ENCODE peak calls at places on chromosomes 7 and 10, in six cellular contexts. One of them, this sample, is unnamed.

GRCh38 chr7:34128762-34129161 is 223.4 kb downstream of the BMPER start:
- DNase-seq in NCI-H2171 treated with DMSO at 0.1 percent for 48 hours: peak
- DNase-seq in activated naive CD4-positive, alpha-beta T cell treated with Interleukin-2 at 50 U/mL for 16 hours: no peak
- DNase-seq in fibroblast of pulmonary artery: peak
- DNase-seq in HCT116: no peak
- DNase-seq in aorta: no peak
- DNase-seq in this sample: peak

GRCh38 chr10:125621052-125621451 is 61.9 kb downstream of the TEX36 start:
- DNase-seq in NCI-H2171 treated with DMSO at 0.1 percent for 48 hours: no peak
- DNase-seq in activated naive CD4-positive, alpha-beta T cell treated with Interleukin-2 at 50 U/mL for 16 hours: no peak
- DNase-seq in fibroblast of pulmonary artery: no peak
- DNase-seq in HCT116: no peak
- DNase-seq in aorta: no peak
- DNase-seq in this sample: no peak

GRCh38 chr10:67665491-67665890 is 30.5 kb downstream of the CTNNA3 start:
- DNase-seq in NCI-H2171 treated with DMSO at 0.1 percent for 48 hours: no peak
- DNase-seq in activated naive CD4-positive, alpha-beta T cell treated with Interleukin-2 at 50 U/mL for 16 hours: no peak
- DNase-seq in fibroblast of pulmonary artery: no peak
- DNase-seq in HCT116: peak
- DNase-seq in aorta: no peak
- DNase-seq in this sample: no peak

GRCh38 chr10:88913803-88914202 is 33.8 kb downstream of the STAMBPL1 start:
- DNase-seq in NCI-H2171 treated with DMSO at 0.1 percent for 48 hours: no peak
- DNase-seq in activated naive CD4-positive, alpha-beta T cell treated with Interleukin-2 at 50 U/mL for 16 hours: no peak
- DNase-seq in fibroblast of pulmonary artery: no peak
- DNase-seq in HCT116: no peak
- DNase-seq in aorta: no peak
- DNase-seq in this sample: no peak

GRCh38 chr7:12090757-12091134 is 120.3 kb upstream of the TMEM106B start:
- DNase-seq in NCI-H2171 treated with DMSO at 0.1 percent for 48 hours: no peak
- DNase-seq in activated naive CD4-positive, alpha-beta T cell treated with Interleukin-2 at 50 U/mL for 16 hours: no peak
- DNase-seq in fibroblast of pulmonary artery: no peak
- DNase-seq in HCT116: no peak
- DNase-seq in aorta: no peak
- DNase-seq in this sample: no peak

GRCh38 chr10:131025333-131025732 is 286.2 kb downstream of the TCERG1L start:
- DNase-seq in NCI-H2171 treated with DMSO at 0.1 percent for 48 hours: no peak
- DNase-seq in activated naive CD4-positive, alpha-beta T cell treated with Interleukin-2 at 50 U/mL for 16 hours: no peak
- DNase-seq in fibroblast of pulmonary artery: no peak
- DNase-seq in HCT116: no peak
- DNase-seq in aorta: no peak
- DNase-seq in this sample: no peak

GRCh38 chr7:137990251-137990901 is 11.5 kb downstream of the CREB3L2 start:
- DNase-seq in NCI-H2171 treated with DMSO at 0.1 percent for 48 hours: no peak
- DNase-seq in activated naive CD4-positive, alpha-beta T cell treated with Interleukin-2 at 50 U/mL for 16 hours: no peak
- DNase-seq in fibroblast of pulmonary artery: peak
- DNase-seq in HCT116: no peak
- DNase-seq in aorta: no peak
- DNase-seq in this sample: no peak

GRCh38 chr10:18455086-18455884 is 196.1 kb downstream of the NSUN6 start:
- DNase-seq in NCI-H2171 treated with DMSO at 0.1 percent for 48 hours: no peak
- DNase-seq in activated naive CD4-positive, alpha-beta T cell treated with Interleukin-2 at 50 U/mL for 16 hours: no peak
- DNase-seq in fibroblast of pulmonary artery: no peak
- DNase-seq in HCT116: no peak
- DNase-seq in aorta: no peak
- DNase-seq in this sample: no peak

GRCh38 chr7:75989726-75990388 is 4.5 kb downstream of the TMEM120A start:
- DNase-seq in NCI-H2171 treated with DMSO at 0.1 percent for 48 hours: no peak
- DNase-seq in activated naive CD4-positive, alpha-beta T cell treated with Interleukin-2 at 50 U/mL for 16 hours: no peak
- DNase-seq in fibroblast of pulmonary artery: no peak
- DNase-seq in HCT116: no peak
- DNase-seq in aorta: no peak
- DNase-seq in this sample: no peak

GRCh38 chr7:95545666-95546065 is 50.6 kb downstream of the PDK4 start:
- DNase-seq in NCI-H2171 treated with DMSO at 0.1 percent for 48 hours: no peak
- DNase-seq in activated naive CD4-positive, alpha-beta T cell treated with Interleukin-2 at 50 U/mL for 16 hours: no peak
- DNase-seq in fibroblast of pulmonary artery: no peak
- DNase-seq in HCT116: no peak
- DNase-seq in aorta: no peak
- DNase-seq in this sample: no peak

GRCh38 chr10:110859947-110860376 is 11.8 kb upstream of the PDCD4 start:
- DNase-seq in NCI-H2171 treated with DMSO at 0.1 percent for 48 hours: no peak
- DNase-seq in activated naive CD4-positive, alpha-beta T cell treated with Interleukin-2 at 50 U/mL for 16 hours: no peak
- DNase-seq in fibroblast of pulmonary artery: peak
- DNase-seq in HCT116: no peak
- DNase-seq in aorta: no peak
- DNase-seq in this sample: no peak

This sample was measured in DMS 273 treated with DMSO at 0.1 percent for 48 hours.